ENCODE peak calls at places on chromosome 3, in nine cellular contexts. One of them, this sample, is unnamed.

GRCh38 chr3:123083446-123084124 is 16.8 kb downstream of the PDIA5 start:
- DNase-seq in mesothelial cell of epicardium: no peak
- DNase-seq in ascending aorta: no peak
- DNase-seq in PC-3: no peak
- DNase-seq in brain microvascular endothelial cell: no peak
- DNase-seq in AG09319: no peak
- DNase-seq in endodermal cell: peak
- DNase-seq in neural crest cell: no peak
- DNase-seq in WTC11: no peak
- DNase-seq in this sample: no peak

GRCh38 chr3:13566769-13567310 is 17.9 kb downstream of the FBLN2 start:
- DNase-seq in brain microvascular endothelial cell: no peak
- DNase-seq in PC-3: no peak
- DNase-seq in neural crest cell: no peak
- DNase-seq in mesothelial cell of epicardium: no peak
- DNase-seq in endodermal cell: no peak
- DNase-seq in ascending aorta: no peak
- DNase-seq in AG09319: no peak
- DNase-seq in WTC11: no peak
- DNase-seq in this sample: no peak

GRCh38 chr3:194130807-194131589 is 5.0 kb upstream of the HES1 start:
- DNase-seq in endodermal cell: peak
- DNase-seq in WTC11: peak
- DNase-seq in brain microvascular endothelial cell: no peak
- DNase-seq in AG09319: no peak
- DNase-seq in mesothelial cell of epicardium: no peak
- DNase-seq in neural crest cell: no peak
- DNase-seq in PC-3: peak
- DNase-seq in ascending aorta: no peak
- DNase-seq in this sample: peak

GRCh38 chr3:77081240-77081661 is 41.4 kb downstream of the ROBO2 start:
- DNase-seq in endodermal cell: no peak
- DNase-seq in WTC11: no peak
- DNase-seq in neural crest cell: no peak
- DNase-seq in PC-3: peak
- DNase-seq in AG09319: peak
- DNase-seq in ascending aorta: no peak
- DNase-seq in brain microvascular endothelial cell: peak
- DNase-seq in mesothelial cell of epicardium: no peak
- DNase-seq in this sample: peak

GRCh38 chr3:42387802-42388651 is 22.4 kb downstream of the LYZL4 start:
- DNase-seq in brain microvascular endothelial cell: peak
- DNase-seq in mesothelial cell of epicardium: no peak
- DNase-seq in AG09319: no peak
- DNase-seq in neural crest cell: no peak
- DNase-seq in endodermal cell: no peak
- DNase-seq in PC-3: peak
- DNase-seq in ascending aorta: no peak
- DNase-seq in WTC11: no peak
- DNase-seq in this sample: no peak

GRCh38 chr3:9727041-9727595 is 4.4 kb upstream of the BRPF1 start:
- DNase-seq in endodermal cell: peak
- DNase-seq in ascending aorta: no peak
- DNase-seq in neural crest cell: no peak
- DNase-seq in AG09319: no peak
- DNase-seq in PC-3: no peak
- DNase-seq in brain microvascular endothelial cell: no peak
- DNase-seq in mesothelial cell of epicardium: no peak
- DNase-seq in WTC11: peak
- DNase-seq in this sample: peak

GRCh38 chr3:158768881-158769518 is 32.9 kb upstream of the MFSD1 start:
- DNase-seq in ascending aorta: no peak
- DNase-seq in brain microvascular endothelial cell: peak
- DNase-seq in AG09319: peak
- DNase-seq in PC-3: peak
- DNase-seq in WTC11: no peak
- DNase-seq in mesothelial cell of epicardium: peak
- DNase-seq in endodermal cell: no peak
- DNase-seq in neural crest cell: no peak
- DNase-seq in this sample: peak

GRCh38 chr3:108312656-108313055 is 16.3 kb downstream of the HHLA2 start:
- DNase-seq in WTC11: no peak
- DNase-seq in brain microvascular endothelial cell: no peak
- DNase-seq in ascending aorta: no peak
- DNase-seq in mesothelial cell of epicardium: no peak
- DNase-seq in endodermal cell: no peak
- DNase-seq in PC-3: no peak
- DNase-seq in neural crest cell: no peak
- DNase-seq in AG09319: no peak
- DNase-seq in this sample: no peak

GRCh38 chr3:104911376-104911775 is 455.3 kb upstream of the ALCAM start:
- DNase-seq in neural crest cell: no peak
- DNase-seq in WTC11: no peak
- DNase-seq in PC-3: no peak
- DNase-seq in brain microvascular endothelial cell: no peak
- DNase-seq in ascending aorta: no peak
- DNase-seq in mesothelial cell of epicardium: no peak
- DNase-seq in endodermal cell: no peak
- DNase-seq in AG09319: no peak
- DNase-seq in this sample: no peak

GRCh38 chr3:14918356-14918860 is 29.0 kb upstream of the NR2C2 start:
- DNase-seq in neural crest cell: no peak
- DNase-seq in mesothelial cell of epicardium: no peak
- DNase-seq in ascending aorta: no peak
- DNase-seq in brain microvascular endothelial cell: no peak
- DNase-seq in WTC11: no peak
- DNase-seq in AG09319: no peak
- DNase-seq in PC-3: no peak
- DNase-seq in endodermal cell: no peak
- DNase-seq in this sample: no peak

GRCh38 chr3:3853584-3853983 is 54.4 kb downstream of the LRRN1 start:
- DNase-seq in PC-3: no peak
- DNase-seq in endodermal cell: no peak
- DNase-seq in ascending aorta: no peak
- DNase-seq in neural crest cell: no peak
- DNase-seq in brain microvascular endothelial cell: no peak
- DNase-seq in mesothelial cell of epicardium: no peak
- DNase-seq in AG09319: no peak
- DNase-seq in WTC11: no peak
- DNase-seq in this sample: no peak

GRCh38 chr3:182105875-182106274 is 394.1 kb downstream of the SOX2 start:
- DNase-seq in AG09319: no peak
- DNase-seq in brain microvascular endothelial cell: no peak
- DNase-seq in ascending aorta: no peak
- DNase-seq in endodermal cell: no peak
- DNase-seq in neural crest cell: no peak
- DNase-seq in mesothelial cell of epicardium: no peak
- DNase-seq in WTC11: no peak
- DNase-seq in PC-3: peak
- DNase-seq in this sample: no peak

GRCh38 chr3:79497447-79498111 is 270.2 kb downstream of the ROBO1 start:
- DNase-seq in mesothelial cell of epicardium: no peak
- DNase-seq in neural crest cell: no peak
- DNase-seq in endodermal cell: no peak
- DNase-seq in ascending aorta: no peak
- DNase-seq in PC-3: peak
- DNase-seq in brain microvascular endothelial cell: no peak
- DNase-seq in AG09319: no peak
- DNase-seq in WTC11: no peak
- DNase-seq in this sample: no peak
- TF ChIP-seq CTCF in mesothelial cell of epicardium: peak
- TF ChIP-seq CTCF in neural crest cell: peak
- TF ChIP-seq CTCF in endodermal cell: peak
- TF ChIP-seq CTCF in ascending aorta: peak
- TF ChIP-seq CTCF in PC-3: peak
- TF ChIP-seq CTCF in brain microvascular endothelial cell: peak
- TF ChIP-seq CTCF in AG09319: peak
- TF ChIP-seq CTCF in WTC11: peak
- TF ChIP-seq CTCF in this sample: peak

GRCh38 chr3:66824450-66824849 is 173.7 kb upstream of the KBTBD8 start:
- DNase-seq in mesothelial cell of epicardium: no peak
- DNase-seq in AG09319: no peak
- DNase-seq in PC-3: no peak
- DNase-seq in endodermal cell: no peak
- DNase-seq in neural crest cell: no peak
- DNase-seq in brain microvascular endothelial cell: no peak
- DNase-seq in ascending aorta: no peak
- DNase-seq in WTC11: no peak
- DNase-seq in this sample: no peak

GRCh38 chr3:66823010-66823399 is 175.1 kb upstream of the KBTBD8 start:
- DNase-seq in mesothelial cell of epicardium: no peak
- DNase-seq in neural crest cell: no peak
- DNase-seq in endodermal cell: no peak
- DNase-seq in AG09319: no peak
- DNase-seq in PC-3: no peak
- DNase-seq in brain microvascular endothelial cell: no peak
- DNase-seq in ascending aorta: no peak
- DNase-seq in WTC11: no peak
- DNase-seq in this sample: no peak

GRCh38 chr3:66819993-66820501 is 178.1 kb upstream of the KBTBD8 start:
- DNase-seq in neural crest cell: no peak
- DNase-seq in PC-3: no peak
- DNase-seq in brain microvascular endothelial cell: no peak
- DNase-seq in mesothelial cell of epicardium: no peak
- DNase-seq in WTC11: no peak
- DNase-seq in ascending aorta: no peak
- DNase-seq in AG09319: no peak
- DNase-seq in endodermal cell: no peak
- DNase-seq in this sample: no peak

GRCh38 chr3:66823532-66823931 is 174.6 kb upstream of the KBTBD8 start:
- DNase-seq in brain microvascular endothelial cell: no peak
- DNase-seq in PC-3: no peak
- DNase-seq in ascending aorta: no peak
- DNase-seq in neural crest cell: no peak
- DNase-seq in mesothelial cell of epicardium: no peak
- DNase-seq in WTC11: no peak
- DNase-seq in AG09319: no peak
- DNase-seq in endodermal cell: no peak
- DNase-seq in this sample: no peak

GRCh38 chr3:66822059-66823009 is 175.8 kb upstream of the KBTBD8 start:
- DNase-seq in WTC11: peak
- DNase-seq in brain microvascular endothelial cell: peak
- DNase-seq in neural crest cell: peak
- DNase-seq in PC-3: peak
- DNase-seq in ascending aorta: peak
- DNase-seq in endodermal cell: peak
- DNase-seq in AG09319: no peak
- DNase-seq in mesothelial cell of epicardium: peak
- DNase-seq in this sample: peak
- TF ChIP-seq CTCF in WTC11: peak
- TF ChIP-seq CTCF in brain microvascular endothelial cell: peak
- TF ChIP-seq CTCF in neural crest cell: peak
- TF ChIP-seq CTCF in PC-3: peak
- TF ChIP-seq CTCF in ascending aorta: peak
- TF ChIP-seq CTCF in endodermal cell: peak
- TF ChIP-seq CTCF in AG09319: peak
- TF ChIP-seq CTCF in mesothelial cell of epicardium: peak
- TF ChIP-seq CTCF in this sample: peak

DNA sequence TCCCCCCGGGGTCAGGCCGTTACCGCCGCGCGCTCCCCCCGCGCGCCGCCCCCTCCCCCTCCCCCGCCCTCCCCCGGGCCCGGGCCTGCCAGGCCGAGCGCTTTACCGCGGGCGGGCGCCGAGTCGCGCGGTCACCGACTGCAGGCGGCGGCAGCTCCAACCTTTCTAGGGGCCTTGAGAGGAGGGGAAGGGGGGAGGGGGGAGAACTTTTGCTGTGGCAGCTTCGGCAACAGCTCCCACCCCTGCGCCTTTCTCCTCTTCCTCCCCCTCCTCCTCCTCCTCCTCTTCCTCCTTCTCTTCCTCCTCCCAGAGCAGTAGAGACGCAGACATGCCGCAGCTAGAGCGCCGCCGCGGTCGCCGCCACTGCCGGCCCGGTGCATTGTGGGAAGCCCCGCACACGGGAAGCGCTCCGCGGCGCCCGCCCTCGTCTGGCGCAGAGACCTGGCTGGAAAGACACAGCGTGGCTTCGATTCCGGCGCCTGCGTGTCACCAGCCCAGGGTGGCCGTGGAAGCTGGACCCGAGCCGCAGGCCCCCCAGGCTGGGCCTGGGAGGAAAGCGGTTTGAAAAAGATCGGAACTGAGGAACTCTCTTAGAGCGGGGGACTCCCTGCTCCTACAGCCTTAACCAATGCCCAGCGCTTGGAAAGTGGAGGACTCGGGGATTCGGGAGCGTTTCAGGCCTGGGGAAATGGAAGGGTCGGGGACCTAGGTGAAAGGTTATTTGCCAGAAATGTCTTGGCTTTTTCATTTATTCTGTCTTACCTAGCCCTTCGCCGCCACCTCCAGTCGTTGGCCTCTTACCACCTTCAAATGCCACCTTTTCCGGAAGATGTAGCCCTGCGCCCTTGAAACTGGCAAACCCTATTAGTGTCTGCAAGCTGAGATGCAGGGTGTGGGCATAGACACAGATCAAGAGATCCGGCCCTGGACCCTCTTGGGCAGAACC is at the start of gene ZNF148:
- DNase-seq in mesothelial cell of epicardium: peak
- DNase-seq in AG09319: peak
- DNase-seq in neural crest cell: peak
- DNase-seq in WTC11: peak
- DNase-seq in brain microvascular endothelial cell: peak
- DNase-seq in PC-3: peak
- DNase-seq in endodermal cell: peak
- DNase-seq in ascending aorta: peak
- DNase-seq in this sample: peak
- TF ChIP-seq CTCF in mesothelial cell of epicardium: no peak
- TF ChIP-seq CTCF in AG09319: no peak
- TF ChIP-seq CTCF in neural crest cell: no peak
- TF ChIP-seq CTCF in WTC11: no peak
- TF ChIP-seq CTCF in brain microvascular endothelial cell: no peak
- TF ChIP-seq CTCF in PC-3: no peak
- TF ChIP-seq CTCF in endodermal cell: no peak
- TF ChIP-seq CTCF in ascending aorta: no peak
- TF ChIP-seq CTCF in this sample: no peak

DNA sequence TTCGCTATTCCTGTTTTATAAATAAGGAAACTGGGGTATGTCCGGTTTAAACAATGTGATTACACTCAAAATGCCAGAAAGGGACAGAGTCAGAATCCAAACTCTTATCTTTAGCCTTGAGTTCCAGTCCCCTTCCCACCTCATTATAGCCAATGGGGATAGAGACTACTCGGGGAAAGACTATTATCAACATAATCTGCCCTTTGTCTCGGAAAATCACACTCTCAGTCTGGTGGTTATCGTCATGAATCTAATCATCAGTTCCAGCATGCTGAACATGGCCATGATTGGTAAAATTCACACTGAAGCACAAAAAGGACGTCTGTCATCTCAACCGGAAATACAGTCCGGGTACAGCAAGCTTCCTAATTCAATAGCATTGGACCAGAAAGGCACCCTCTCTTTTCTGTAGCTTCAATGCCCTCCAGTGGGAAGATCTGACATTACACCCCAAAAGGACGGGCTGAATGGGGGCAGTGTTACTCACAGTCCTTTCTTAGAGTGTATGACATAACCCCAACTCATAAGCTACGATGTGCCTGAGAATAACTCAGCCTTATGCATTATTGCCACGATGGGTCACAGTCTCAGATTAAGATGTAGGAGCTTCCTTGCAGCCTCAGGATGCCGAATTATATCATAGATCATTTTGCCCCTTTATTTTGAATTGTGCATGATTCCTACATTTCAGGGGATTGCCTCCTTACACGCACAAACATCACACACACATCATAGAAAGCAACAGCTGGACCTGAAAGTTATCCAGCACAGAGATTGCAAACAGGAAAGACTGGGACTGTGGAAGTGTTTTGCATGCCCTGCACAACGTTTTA is 390.4 kb upstream of the LMCD1 start:
- DNase-seq in brain microvascular endothelial cell: peak
- DNase-seq in mesothelial cell of epicardium: peak
- DNase-seq in PC-3: peak
- DNase-seq in neural crest cell: peak
- DNase-seq in WTC11: peak
- DNase-seq in ascending aorta: peak
- DNase-seq in endodermal cell: peak
- DNase-seq in AG09319: no peak
- DNase-seq in this sample: peak
- TF ChIP-seq CTCF in brain microvascular endothelial cell: peak
- TF ChIP-seq CTCF in mesothelial cell of epicardium: peak
- TF ChIP-seq CTCF in PC-3: peak
- TF ChIP-seq CTCF in neural crest cell: peak
- TF ChIP-seq CTCF in WTC11: peak
- TF ChIP-seq CTCF in ascending aorta: peak
- TF ChIP-seq CTCF in endodermal cell: peak
- TF ChIP-seq CTCF in AG09319: peak
- TF ChIP-seq CTCF in this sample: peak

This sample was measured in Calu3.